ENCODE peak calls at places on chromosomes 12 and 14, in six cellular contexts. One of them, this sample, is unnamed.

GRCh38 chr12:40287369-40287975 is 62.7 kb downstream of the LRRK2 start:
- DNase-seq in sigmoid colon: no peak
- DNase-seq in stomach: no peak
- DNase-seq in prostate gland: no peak
- DNase-seq in spleen: no peak
- DNase-seq in HepG2: peak; percentile 7
- DNase-seq in this sample: no peak

GRCh38 chr12:2284857-2285256 is 232.1 kb downstream of the CACNA1C start:
- DNase-seq in sigmoid colon: peak; percentile 84
- DNase-seq in stomach: peak; percentile 66
- DNase-seq in prostate gland: peak; percentile 60
- DNase-seq in spleen: peak; percentile 86
- DNase-seq in HepG2: peak; percentile 29
- DNase-seq in this sample: peak; percentile 55

GRCh38 chr12:89648211-89648930 is 60.3 kb downstream of the ATP2B1 start:
- DNase-seq in sigmoid colon: no peak
- DNase-seq in stomach: no peak
- DNase-seq in prostate gland: no peak
- DNase-seq in spleen: no peak
- DNase-seq in HepG2: peak; percentile 56
- DNase-seq in this sample: no peak

GRCh38 chr12:110762891-110763290 is 20.2 kb upstream of the PPP1CC start:
- DNase-seq in sigmoid colon: no peak
- DNase-seq in stomach: no peak
- DNase-seq in prostate gland: no peak
- DNase-seq in spleen: no peak
- DNase-seq in HepG2: no peak
- DNase-seq in this sample: no peak

GRCh38 chr12:8556748-8557147 is 16.0 kb upstream of the CLEC4E start:
- DNase-seq in sigmoid colon: no peak
- DNase-seq in stomach: no peak
- DNase-seq in prostate gland: no peak
- DNase-seq in spleen: no peak
- DNase-seq in HepG2: no peak
- DNase-seq in this sample: no peak

GRCh38 chr12:79233341-79233761 is 368.8 kb downstream of the SYT1 start:
- DNase-seq in sigmoid colon: no peak
- DNase-seq in stomach: no peak
- DNase-seq in prostate gland: no peak
- DNase-seq in spleen: no peak
- DNase-seq in HepG2: no peak
- DNase-seq in this sample: no peak

GRCh38 chr14:104968153-104968527 is 10.0 kb downstream of the AHNAK2 start:
- DNase-seq in sigmoid colon: peak; percentile 96
- DNase-seq in stomach: peak; percentile 45
- DNase-seq in prostate gland: peak; percentile 66
- DNase-seq in spleen: peak; percentile 74
- DNase-seq in HepG2: no peak
- DNase-seq in this sample: peak; percentile 90

GRCh38 chr12:7907009-7907408 is 29.0 kb downstream of the SLC2A3 start:
- DNase-seq in sigmoid colon: no peak
- DNase-seq in stomach: peak; percentile 39
- DNase-seq in prostate gland: peak; percentile 13
- DNase-seq in spleen: no peak
- DNase-seq in HepG2: peak; percentile 97
- DNase-seq in this sample: no peak

GRCh38 chr12:26715232-26715631 is 117.8 kb downstream of the ITPR2 start:
- DNase-seq in sigmoid colon: no peak
- DNase-seq in stomach: no peak
- DNase-seq in prostate gland: no peak
- DNase-seq in spleen: no peak
- DNase-seq in HepG2: no peak
- DNase-seq in this sample: no peak

GRCh38 chr14:103284574-103285467 is 49.2 kb upstream of the EIF5 start:
- DNase-seq in sigmoid colon: no peak
- DNase-seq in stomach: no peak
- DNase-seq in prostate gland: no peak
- DNase-seq in spleen: no peak
- DNase-seq in HepG2: peak; percentile 32
- DNase-seq in this sample: no peak

GRCh38 chr14:103130965-103131364 is 7.7 kb downstream of the TNFAIP2 start:
- DNase-seq in sigmoid colon: peak; percentile 89
- DNase-seq in stomach: no peak
- DNase-seq in prostate gland: peak; percentile 84
- DNase-seq in spleen: no peak
- DNase-seq in HepG2: no peak
- DNase-seq in this sample: no peak

GRCh38 chr12:68080577-68080976 is 79.0 kb downstream of the IFNG start:
- DNase-seq in sigmoid colon: no peak
- DNase-seq in stomach: no peak
- DNase-seq in prostate gland: no peak
- DNase-seq in spleen: no peak
- DNase-seq in HepG2: no peak
- DNase-seq in this sample: no peak

GRCh38 chr14:93764211-93764659 is 24.1 kb downstream of the PRIMA1 start:
- DNase-seq in sigmoid colon: peak; percentile 92
- DNase-seq in stomach: no peak
- DNase-seq in prostate gland: peak; percentile 36
- DNase-seq in spleen: no peak
- DNase-seq in HepG2: no peak
- DNase-seq in this sample: no peak

GRCh38 chr12:124464062-124464461 is 103.3 kb downstream of the NCOR2 start:
- DNase-seq in sigmoid colon: no peak
- DNase-seq in stomach: no peak
- DNase-seq in prostate gland: no peak
- DNase-seq in spleen: no peak
- DNase-seq in HepG2: no peak
- DNase-seq in this sample: no peak

GRCh38 chr14:66680216-66680615 is 172.3 kb downstream of the GPHN start:
- DNase-seq in sigmoid colon: no peak
- DNase-seq in stomach: no peak
- DNase-seq in prostate gland: no peak
- DNase-seq in spleen: no peak
- DNase-seq in HepG2: no peak
- DNase-seq in this sample: no peak

GRCh38 chr12:109139791-109140190 is 23.4 kb downstream of the ACACB start:
- DNase-seq in sigmoid colon: peak; percentile 49
- DNase-seq in stomach: no peak
- DNase-seq in prostate gland: no peak
- DNase-seq in spleen: peak; percentile 51
- DNase-seq in HepG2: no peak
- DNase-seq in this sample: peak; percentile 33

GRCh38 chr12:109140560-109140959 is 24.2 kb downstream of the ACACB start:
- DNase-seq in sigmoid colon: peak; percentile 20
- DNase-seq in stomach: no peak
- DNase-seq in prostate gland: no peak
- DNase-seq in spleen: no peak
- DNase-seq in HepG2: no peak
- DNase-seq in this sample: no peak

GRCh38 chr12:109134186-109134917 is 18.0 kb downstream of the ACACB start:
- DNase-seq in sigmoid colon: peak; percentile 68
- DNase-seq in stomach: peak; percentile 31
- DNase-seq in prostate gland: no peak
- DNase-seq in spleen: peak; percentile 75
- DNase-seq in HepG2: no peak
- DNase-seq in this sample: no peak

GRCh38 chr12:109139360-109139759 is 23.0 kb downstream of the ACACB start:
- DNase-seq in sigmoid colon: peak; percentile 55
- DNase-seq in stomach: no peak
- DNase-seq in prostate gland: no peak
- DNase-seq in spleen: no peak
- DNase-seq in HepG2: no peak
- DNase-seq in this sample: no peak

GRCh38 chr12:109137055-109137454 is 20.7 kb downstream of the ACACB start:
- DNase-seq in sigmoid colon: no peak
- DNase-seq in stomach: no peak
- DNase-seq in prostate gland: no peak
- DNase-seq in spleen: no peak
- DNase-seq in HepG2: no peak
- DNase-seq in this sample: no peak
- H3K4me1 ChIP-seq in sigmoid colon: peaks cover 16% of the 10 kb centered on the region
- H3K4me1 ChIP-seq in stomach: peaks cover 9% of the 10 kb centered on the region
- H3K4me1 ChIP-seq in prostate gland: no peaks in the 10 kb centered on the region
- H3K4me1 ChIP-seq in spleen: peaks cover 6% of the 10 kb centered on the region
- H3K4me1 ChIP-seq in HepG2: peaks cover 12% of the 10 kb centered on the region
- H3K4me1 ChIP-seq in this sample: no peaks in the 10 kb centered on the region

GRCh38 chr12:94208433-94208921 is 60.1 kb downstream of the PLXNC1 start:
- DNase-seq in sigmoid colon: no peak
- DNase-seq in stomach: no peak
- DNase-seq in prostate gland: no peak
- DNase-seq in spleen: no peak
- DNase-seq in HepG2: no peak
- DNase-seq in this sample: no peak
- TF ChIP-seq POLR2A in sigmoid colon: no peak
- TF ChIP-seq POLR2A in stomach: no peak
- TF ChIP-seq POLR2A in prostate gland: no peak
- TF ChIP-seq POLR2A in spleen: no peak
- TF ChIP-seq POLR2A in HepG2: no peak
- TF ChIP-seq POLR2A in this sample: no peak

DNA sequence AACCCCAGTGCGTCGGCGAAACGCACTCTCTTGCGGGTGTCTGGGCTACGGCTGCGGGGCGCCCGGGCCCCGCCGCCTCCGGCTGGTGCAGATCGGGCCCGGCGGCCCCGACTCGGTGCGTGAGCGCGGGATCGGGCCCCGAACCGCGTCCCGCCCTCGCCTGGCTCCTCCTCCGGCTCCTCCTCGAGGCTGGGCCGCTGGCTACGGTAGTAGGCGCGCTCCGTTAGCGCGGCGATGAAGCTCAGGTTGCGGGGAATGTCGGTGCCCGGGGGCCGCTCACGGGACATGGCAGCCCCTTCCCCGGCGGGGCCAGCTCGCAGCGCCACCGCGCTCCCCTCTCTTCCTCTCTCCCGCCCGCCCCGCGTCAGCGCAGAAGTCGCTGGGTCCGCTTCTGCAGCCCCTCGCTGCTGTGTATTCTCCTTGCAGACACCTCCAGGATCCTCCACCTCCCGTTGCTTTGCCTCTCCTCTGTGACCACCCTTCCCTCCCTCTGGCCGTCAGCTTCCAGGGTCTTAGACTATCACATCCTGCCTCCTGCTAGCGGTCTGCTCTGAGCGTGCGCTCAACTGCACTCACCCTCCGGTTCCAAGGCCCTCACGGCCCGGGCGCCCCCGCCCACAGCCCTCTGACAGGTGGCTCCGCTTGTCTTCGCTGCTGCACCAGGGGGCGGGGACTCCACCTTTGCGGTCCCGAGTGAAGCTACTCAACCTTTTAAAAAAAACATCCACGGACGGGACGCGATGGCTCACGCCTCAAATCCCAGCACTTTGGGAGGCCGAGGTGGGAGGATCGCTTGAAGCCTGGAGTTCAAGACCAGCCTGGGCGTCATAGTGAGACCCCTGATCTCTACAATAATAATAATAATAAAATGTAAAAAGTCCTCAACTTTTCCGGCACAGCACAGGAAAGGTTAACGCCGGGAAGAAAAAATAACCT is at the start of gene PPP1R3E:
- DNase-seq in sigmoid colon: peak; percentile 88
- DNase-seq in stomach: peak; percentile 75
- DNase-seq in prostate gland: peak; percentile 49
- DNase-seq in spleen: peak; percentile 97
- DNase-seq in HepG2: peak; percentile 84
- DNase-seq in this sample: peak; percentile 94
- TF ChIP-seq POLR2AphosphoS5 in sigmoid colon: peak; percentile 70
- TF ChIP-seq POLR2AphosphoS5 in stomach: peak; percentile 22
- TF ChIP-seq POLR2AphosphoS5 in prostate gland: peak; percentile 37
- TF ChIP-seq POLR2AphosphoS5 in spleen: peak; percentile 96
- TF ChIP-seq POLR2AphosphoS5 in HepG2: peak; percentile 97
- TF ChIP-seq POLR2AphosphoS5 in this sample: peak; percentile 58

GRCh38 chr14:89303452-89304435 is 113.3 kb downstream of the FOXN3 start:
- DNase-seq in sigmoid colon: peak; percentile 91
- DNase-seq in stomach: peak; percentile 36
- DNase-seq in prostate gland: peak; percentile 59
- DNase-seq in spleen: peak; percentile 79
- DNase-seq in HepG2: peak; percentile 12
- DNase-seq in this sample: no peak
- H3K4me1 ChIP-seq in sigmoid colon: peaks cover 53% of the 10 kb centered on the region
- H3K4me1 ChIP-seq in stomach: peaks cover 41% of the 10 kb centered on the region
- H3K4me1 ChIP-seq in prostate gland: peaks cover 7% of the 10 kb centered on the region
- H3K4me1 ChIP-seq in spleen: peaks cover 38% of the 10 kb centered on the region
- H3K4me1 ChIP-seq in HepG2: peaks cover 13% of the 10 kb centered on the region
- H3K4me1 ChIP-seq in this sample: peaks cover 34% of the 10 kb centered on the region

DNA sequence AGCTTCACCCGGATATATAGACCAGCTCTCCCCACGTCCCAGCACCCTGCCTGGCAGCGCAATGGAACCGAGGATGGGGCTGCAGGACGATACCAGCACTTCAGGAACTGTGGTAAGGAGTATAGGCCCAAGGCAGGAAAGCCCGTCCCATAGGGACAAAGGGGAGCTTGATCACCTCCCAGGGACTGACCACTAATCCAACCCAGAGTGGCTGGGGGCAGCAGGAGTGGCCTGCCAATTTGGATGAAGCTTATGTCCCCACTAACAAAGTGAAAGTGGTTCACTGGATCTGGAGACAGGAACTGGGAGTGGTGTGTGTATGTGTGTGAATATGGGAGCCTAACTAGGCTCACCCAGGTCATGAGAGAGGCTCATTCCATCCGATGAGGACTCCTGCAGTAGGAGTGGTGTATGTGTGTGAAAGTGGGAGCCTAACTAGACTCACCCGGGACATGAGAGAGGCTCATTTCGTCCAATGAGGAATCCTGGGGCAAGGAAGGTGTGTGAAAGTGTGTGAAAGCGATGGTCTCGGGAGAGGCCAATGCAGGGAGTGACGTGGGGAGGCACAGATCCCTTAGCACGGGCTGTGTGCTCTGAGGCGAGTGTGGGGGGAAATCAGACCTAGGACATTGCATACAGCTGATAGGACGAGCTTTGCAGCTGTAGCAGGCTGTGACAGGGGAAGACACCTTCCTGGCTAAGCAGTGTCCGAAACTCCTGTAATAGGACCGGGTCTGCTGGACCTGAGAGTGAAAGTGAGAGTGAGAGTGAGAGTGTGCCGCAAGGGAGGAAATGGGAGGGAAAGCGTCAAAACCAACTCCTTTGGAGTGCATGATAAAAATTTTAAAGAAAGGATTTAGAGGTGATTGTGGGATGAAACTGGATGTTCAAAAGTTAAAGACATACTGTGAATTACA is 25.7 kb downstream of the KLRK1 start:
- DNase-seq in sigmoid colon: peak; percentile 72
- DNase-seq in stomach: peak; percentile 40
- DNase-seq in prostate gland: peak; percentile 50
- DNase-seq in spleen: peak; percentile 82
- DNase-seq in HepG2: peak; percentile 18
- DNase-seq in this sample: peak; percentile 36
- TF ChIP-seq POLR2A in sigmoid colon: peak; percentile 31
- TF ChIP-seq POLR2A in stomach: no peak
- TF ChIP-seq POLR2A in prostate gland: no peak
- TF ChIP-seq POLR2A in spleen: peak; percentile 33
- TF ChIP-seq POLR2A in HepG2: no peak
- TF ChIP-seq POLR2A in this sample: no peak

GRCh38 chr14:68911594-68912227 is 67.4 kb downstream of the ACTN1 start:
- DNase-seq in sigmoid colon: peak; percentile 91
- DNase-seq in stomach: peak; percentile 78
- DNase-seq in prostate gland: peak; percentile 66
- DNase-seq in spleen: peak; percentile 87
- DNase-seq in HepG2: peak; percentile 74
- DNase-seq in this sample: no peak
- TF ChIP-seq POLR2AphosphoS5 in sigmoid colon: peak; percentile 52
- TF ChIP-seq POLR2AphosphoS5 in stomach: no peak
- TF ChIP-seq POLR2AphosphoS5 in prostate gland: peak; percentile 46
- TF ChIP-seq POLR2AphosphoS5 in spleen: peak; percentile 64
- TF ChIP-seq POLR2AphosphoS5 in HepG2: no peak
- TF ChIP-seq POLR2AphosphoS5 in this sample: no peak

This sample was measured in upper lobe of left lung.